ENCODE peak calls at places on chromosomes 16 and 17, in nine cellular contexts. B is A673, W is fibroblast of lung, N is GM12865, Z is heart left ventricle, A is fibroblast of mammary gland, C is iPS DF 6.9, M is cardiac fibroblast, O is aorta. J is an unnamed sample.

GRCh38 chr16:13866073-13866472 is 53.9 kb upstream of the ERCC4 start:
- DNase-seq in N (peak; percentile 80), M (peak; percentile 89), O (peak; percentile 84), W (peak; percentile 90), A (peak; percentile 81), C (peak; percentile 55), Z (peak; percentile 73), B (peak; percentile 83), J (no peak)

GRCh38 chr16:86665319-86665675 is 86.9 kb downstream of the FOXL1 start:
- DNase-seq in C (no peak), B (no peak), W (peak; percentile 68), A (peak; percentile 97), O (no peak), N (no peak), Z (no peak), M (peak; percentile 95), J (no peak)

GRCh38 chr16:57473906-57474305 is 11.4 kb downstream of the POLR2C start:
- DNase-seq in Z (no peak), A (no peak), N (no peak), B (no peak), W (no peak), C (no peak), M (no peak), O (no peak), J (no peak)

GRCh38 chr17:51764387-51764971 is 394.0 kb downstream of the CA10 start:
- DNase-seq in W (peak; percentile 63), Z (no peak), C (peak; percentile 72), A (peak; percentile 69), N (peak; percentile 72), O (no peak), B (peak; percentile 70), M (peak; percentile 72), J (no peak)

GRCh38 chr16:68005786-68006286 is 6.6 kb upstream of the DPEP2 start:
- DNase-seq in A (no peak), Z (no peak), C (no peak), B (no peak), N (peak; percentile 75), W (peak; percentile 14), M (no peak), O (no peak), J (no peak)

GRCh38 chr17:8436169-8436932 is 667 bp downstream of the NDEL1 start:
- DNase-seq in B (peak; percentile 76), C (no peak), N (peak; percentile 64), Z (peak; percentile 82), O (peak; percentile 92), M (peak; percentile 61), A (peak; percentile 61), W (peak; percentile 56), J (peak; percentile 14)

GRCh38 chr16:48136547-48137360 is 19.0 kb downstream of the ABCC12 start:
- DNase-seq in M (no peak), Z (no peak), C (no peak), B (no peak), N (no peak), W (no peak), O (no peak), A (no peak), J (no peak)

GRCh38 chr16:89149386-89149785 is 22.2 kb upstream of the CDH15 start:
- DNase-seq in C (no peak), A (no peak), B (no peak), N (no peak), O (no peak), Z (no peak), W (no peak), M (no peak), J (no peak)

GRCh38 chr17:50056217-50056960 is 479 bp downstream of the ITGA3 start:
- DNase-seq in C (no peak), A (peak; percentile 56), N (peak; percentile 81), W (peak; percentile 65), B (peak; percentile 64), O (peak; percentile 88), M (peak; percentile 68), Z (peak; percentile 74), J (no peak)

GRCh38 chr17:50056961-50057330 is 1.0 kb downstream of the ITGA3 start:
- DNase-seq in B (no peak), A (peak; percentile 41), W (peak; percentile 63), M (peak; percentile 62), N (no peak), C (no peak), Z (no peak), O (no peak), J (no peak)

GRCh38 chr17:50058296-50058945 is 2.5 kb downstream of the ITGA3 start:
- DNase-seq in C (no peak), Z (no peak), M (no peak), W (peak; percentile 73), N (no peak), O (no peak), A (no peak), B (no peak), J (no peak)

GRCh38 chr17:50059256-50059655 is 3.3 kb downstream of the ITGA3 start:
- DNase-seq in M (no peak), C (no peak), Z (no peak), N (no peak), B (no peak), A (no peak), W (no peak), O (no peak), J (no peak)

GRCh38 chr17:50057521-50057991 is 1.6 kb downstream of the ITGA3 start:
- DNase-seq in C (no peak), Z (no peak), W (no peak), O (no peak), N (no peak), A (no peak), B (no peak), M (no peak), J (no peak)
- H3K4me3 ChIP-seq in C (no peak overlapping the region), Z (no peak overlapping the region), W (peak overlapping the region; percentile 82), O (peak overlapping the region; percentile 21), N (no peak overlapping the region), A (peak overlapping the region; percentile 68), B (no peak overlapping the region), M (peak overlapping the region; percentile 77), J (peak overlapping the region; percentile 94)

GRCh38 chr16:351804-352520 is 561 bp downstream of the AXIN1 start:
- DNase-seq in B (no peak), W (peak; percentile 6), Z (no peak), O (no peak), N (peak; percentile 34), C (no peak), A (no peak), M (no peak), J (no peak)
- H3K4me3 ChIP-seq in B (peak overlapping the region; percentile 79), W (peak overlapping the region; percentile 60), Z (peak overlapping the region; percentile 42), O (peak overlapping the region; percentile 82), N (peak overlapping the region; percentile 82), C (peak overlapping the region; percentile 75), A (peak overlapping the region; percentile 67), M (peak overlapping the region; percentile 60), J (peak overlapping the region; percentile 64)

GRCh38 chr17:42682400-42683384 is at the start of gene CNTNAP1:
- DNase-seq in C (no peak), O (peak; percentile 90), N (peak; percentile 75), Z (peak; percentile 77), M (peak; percentile 81), W (peak; percentile 69), A (peak; percentile 68), B (peak; percentile 66), J (no peak)

GRCh38 chr17:42684033-42684625 is 1.8 kb downstream of the CNTNAP1 start:
- DNase-seq in O (no peak), M (no peak), B (no peak), Z (no peak), N (no peak), C (no peak), W (no peak), A (no peak), J (no peak)

GRCh38 chr17:42683407-42684031 is 1.2 kb downstream of the CNTNAP1 start:
- DNase-seq in N (peak; percentile 47), W (no peak), C (no peak), M (no peak), Z (peak; percentile 76), A (peak; percentile 31), O (peak; percentile 82), B (no peak), J (no peak)

GRCh38 chr17:42680331-42680808 is 1.3 kb downstream of the CCR10 start:
- DNase-seq in O (no peak), W (no peak), M (peak; percentile 42), Z (peak; percentile 72), N (peak; percentile 69), A (peak; percentile 78), C (no peak), B (no peak), J (no peak)

DNA sequence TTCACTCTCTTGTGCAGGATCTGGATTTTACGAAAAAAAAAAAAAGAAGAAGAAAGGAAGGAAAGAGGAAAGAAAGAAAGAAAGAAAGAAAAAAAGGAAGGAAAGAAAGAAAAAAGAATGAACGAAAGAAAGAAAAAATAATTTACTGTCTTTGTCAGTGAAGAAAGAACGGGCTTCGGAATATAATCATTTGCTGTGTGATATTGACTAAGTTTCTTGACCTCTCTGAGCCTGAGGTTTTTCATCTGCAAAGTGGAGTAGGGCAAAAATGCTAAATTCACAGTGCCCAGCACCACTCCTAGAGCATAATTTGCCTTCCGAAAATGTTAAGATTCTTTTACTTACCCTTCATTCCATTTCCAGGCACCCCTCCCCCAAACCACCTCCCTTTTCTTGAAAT is 333 bp upstream of the CCR10 start:
- DNase-seq in A (no peak), Z (no peak), N (no peak), M (no peak), O (no peak), C (no peak), W (no peak), B (no peak), J (no peak)
- H3K4me3 ChIP-seq in A (peak overlapping the region; percentile 64), Z (no peak overlapping the region), N (peak overlapping the region; percentile 83), M (peak overlapping the region; percentile 74), O (no peak overlapping the region), C (peak overlapping the region; percentile 54), W (peak overlapping the region; percentile 75), B (peak overlapping the region; percentile 52), J (peak overlapping the region; percentile 36)

GRCh38 chr17:63474914-63475460 is 1.9 kb upstream of the ACE start:
- DNase-seq in Z (no peak), O (no peak), N (no peak), W (no peak), M (no peak), C (no peak), A (no peak), B (no peak), J (no peak)

GRCh38 chr17:63475491-63476412 is 1.1 kb upstream of the ACE start:
- DNase-seq in C (no peak), B (no peak), W (no peak), O (no peak), N (no peak), Z (no peak), M (no peak), A (no peak), J (no peak)

GRCh38 chr17:63477471-63478440 is 895 bp downstream of the ACE start:
- DNase-seq in W (no peak), M (no peak), Z (no peak), N (no peak), C (no peak), O (no peak), A (no peak), B (peak; percentile 76), J (no peak)

GRCh38 chr17:63476494-63476856 is 386 bp upstream of the ACE start:
- DNase-seq in Z (no peak), M (no peak), O (no peak), N (no peak), W (no peak), B (no peak), C (no peak), A (no peak), J (no peak)

DNA sequence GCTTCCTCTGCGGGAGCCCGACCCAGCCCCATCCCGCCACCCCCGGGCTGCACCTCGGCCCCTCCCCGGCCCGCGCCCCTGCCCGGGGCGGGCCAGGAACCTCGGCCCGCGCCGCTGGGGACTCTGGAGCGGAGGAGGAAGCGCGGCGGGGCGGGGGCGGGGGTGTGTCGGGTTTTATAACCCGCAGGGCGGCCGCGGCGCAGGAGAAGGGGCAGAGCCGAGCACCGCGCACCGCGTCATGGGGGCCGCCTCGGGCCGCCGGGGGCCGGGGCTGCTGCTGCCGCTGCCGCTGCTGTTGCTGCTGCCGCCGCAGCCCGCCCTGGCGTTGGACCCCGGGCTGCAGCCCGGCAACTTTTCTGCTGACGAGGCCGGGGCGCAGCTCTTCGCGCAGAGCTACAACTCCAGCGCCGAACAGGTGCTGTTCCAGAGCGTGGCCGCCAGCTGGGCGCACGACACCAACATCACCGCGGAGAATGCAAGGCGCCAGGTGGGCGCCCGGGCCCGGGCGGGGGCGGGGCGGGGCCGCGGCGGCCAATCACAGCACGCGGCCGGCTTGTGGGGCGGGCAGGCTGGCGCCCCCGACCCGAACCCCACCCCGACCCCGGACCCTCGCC is at the start of gene ACE:
- DNase-seq in M (no peak), C (no peak), W (no peak), Z (no peak), A (no peak), O (no peak), N (peak; percentile 57), B (peak; percentile 36), J (no peak)
- H3K4me3 ChIP-seq in M (peak within 1 kb of the TSS; percentile 39), C (peak within 1 kb of the TSS; percentile 47), W (peak within 1 kb of the TSS; percentile 51), Z (peak within 1 kb of the TSS; percentile 29), A (peak within 1 kb of the TSS; percentile 47), O (peak within 1 kb of the TSS; percentile 3), N (no peak within 1 kb of the TSS), B (peak within 1 kb of the TSS; percentile 55), J (peak within 1 kb of the TSS; percentile 40)

J was measured in retinal pigment epithelial cell.